ENCODE peak calls at places on chromosomes 12 and 14, in seven cellular contexts. G, X, W, B, Y, N and H are unnamed samples.

GRCh38 chr14:89327771-89328212 is 89.2 kb downstream of the FOXN3 start:
- DNase-seq in Y (no peak), N (no peak), W (peak; percentile 71), G (no peak), B (no peak), X (no peak), H (peak; percentile 9)

GRCh38 chr14:22547309-22547947 is 41.6 kb downstream of the DAD1 start:
- DNase-seq in N (no peak), W (no peak), Y (no peak), G (no peak), B (no peak), X (no peak), H (no peak)

GRCh38 chr14:77094672-77095284 is 3.3 kb upstream of the CIPC start:
- DNase-seq in W (peak; percentile 78), Y (peak; percentile 57), X (peak; percentile 83), B (no peak), N (peak; percentile 90), G (no peak), H (peak; percentile 85)

GRCh38 chr12:79424109-79424721 is 266.5 kb downstream of the PAWR start:
- DNase-seq in W (peak; percentile 95), B (no peak), Y (peak; percentile 71), N (no peak), G (no peak), X (no peak), H (peak; percentile 89)

GRCh38 chr12:29599397-29599796 is 101.9 kb upstream of the OVCH1 start:
- DNase-seq in G (no peak), Y (no peak), X (no peak), B (no peak), W (peak; percentile 44), N (no peak), H (no peak)

GRCh38 chr12:64625243-64626077 is 15.2 kb downstream of the RASSF3 start:
- DNase-seq in X (peak; percentile 47), N (peak; percentile 81), G (no peak), B (peak; percentile 78), W (peak; percentile 94), Y (peak; percentile 76), H (peak; percentile 91)

GRCh38 chr12:79690156-79690605 is 583 bp downstream of the PAWR start:
- DNase-seq in X (peak; percentile 41), Y (no peak), G (peak; percentile 91), W (peak; percentile 20), N (peak; percentile 66), B (no peak), H (peak; percentile 34)

GRCh38 chr12:48982397-48983080 is 4.4 kb downstream of the WNT1 start:
- DNase-seq in N (no peak), Y (no peak), W (no peak), G (no peak), B (no peak), X (no peak), H (no peak)

GRCh38 chr12:50050410-50051280 is 6.8 kb upstream of the ASIC1 start:
- DNase-seq in X (peak; percentile 69), N (no peak), B (no peak), W (peak; percentile 47), Y (no peak), G (no peak), H (peak; percentile 48)

GRCh38 chr12:30850684-30851083 is 75.9 kb upstream of the TSPAN11 start:
- DNase-seq in W (no peak), X (no peak), B (no peak), G (no peak), N (no peak), Y (no peak), H (no peak)

GRCh38 chr12:45348986-45349385 is 133.1 kb downstream of the ANO6 start:
- DNase-seq in N (no peak), B (no peak), Y (no peak), X (no peak), G (no peak), W (no peak), H (no peak)

GRCh38 chr12:52523825-52524224 is 3.6 kb upstream of the KRT5 start:
- DNase-seq in Y (no peak), W (no peak), B (no peak), X (no peak), G (no peak), N (no peak), H (peak; percentile 80)

GRCh38 chr12:52524898-52525591 is 4.9 kb upstream of the KRT5 start:
- DNase-seq in W (no peak), B (no peak), X (no peak), N (peak; percentile 59), Y (no peak), G (no peak), H (peak; percentile 85)

GRCh38 chr12:52525661-52526499 is 5.7 kb upstream of the KRT5 start:
- DNase-seq in G (no peak), N (no peak), B (no peak), Y (no peak), X (no peak), W (no peak), H (no peak)

GRCh38 chr12:52522346-52523011 is 2.3 kb upstream of the KRT5 start:
- DNase-seq in B (no peak), W (no peak), X (no peak), N (no peak), G (peak; percentile 81), Y (no peak), H (peak; percentile 98)

DNA sequence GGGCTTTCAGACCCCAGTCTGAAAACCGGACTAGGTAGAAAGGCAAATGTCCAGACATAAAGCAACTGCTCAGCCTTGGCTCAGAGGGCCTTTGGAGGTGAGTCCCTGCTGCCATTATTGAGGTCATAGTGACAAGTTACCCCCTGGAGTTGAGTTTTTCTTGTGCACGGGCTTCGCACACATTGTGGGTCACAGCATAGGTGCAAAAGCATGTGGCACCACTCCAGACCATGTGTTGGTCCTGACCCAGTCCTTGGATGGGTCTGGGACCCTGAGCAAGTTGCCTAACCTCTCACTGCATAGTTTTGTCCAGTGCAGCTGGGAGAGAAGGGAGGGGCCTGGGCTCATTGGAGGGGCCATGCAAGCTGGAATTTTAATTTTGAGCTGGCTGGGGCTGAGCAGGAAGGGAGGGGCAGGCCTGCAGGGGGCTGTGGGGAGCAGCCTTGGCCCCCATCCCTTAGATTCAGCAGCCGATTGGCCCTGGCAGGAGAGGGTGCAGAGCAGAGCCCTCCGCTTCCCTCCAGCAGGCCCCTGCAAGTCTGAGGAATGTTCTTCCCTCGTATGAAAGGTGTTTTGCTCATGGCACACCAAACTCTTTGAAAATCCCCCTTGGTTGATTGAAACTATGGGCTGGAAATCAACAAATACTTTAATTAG is 4.2 kb upstream of the KRT5 start:
- DNase-seq in Y (no peak), G (no peak), N (no peak), B (no peak), X (no peak), W (no peak), H (peak; percentile 86)
- TF ChIP-seq CTCF in Y (no peak), G (no peak), N (no peak), B (no peak), X (no peak), W (no peak), H (no peak)

GRCh38 chr14:54146601-54147000 is 190.0 kb upstream of the BMP4 start:
- DNase-seq in Y (no peak), N (no peak), B (no peak), G (no peak), W (no peak), X (no peak), H (no peak)
- H3K4me3 ChIP-seq in Y (no peak overlapping the region), N (no peak overlapping the region), B (no peak overlapping the region), G (no peak overlapping the region), W (no peak overlapping the region), X (no peak overlapping the region), H (no peak overlapping the region)

DNA sequence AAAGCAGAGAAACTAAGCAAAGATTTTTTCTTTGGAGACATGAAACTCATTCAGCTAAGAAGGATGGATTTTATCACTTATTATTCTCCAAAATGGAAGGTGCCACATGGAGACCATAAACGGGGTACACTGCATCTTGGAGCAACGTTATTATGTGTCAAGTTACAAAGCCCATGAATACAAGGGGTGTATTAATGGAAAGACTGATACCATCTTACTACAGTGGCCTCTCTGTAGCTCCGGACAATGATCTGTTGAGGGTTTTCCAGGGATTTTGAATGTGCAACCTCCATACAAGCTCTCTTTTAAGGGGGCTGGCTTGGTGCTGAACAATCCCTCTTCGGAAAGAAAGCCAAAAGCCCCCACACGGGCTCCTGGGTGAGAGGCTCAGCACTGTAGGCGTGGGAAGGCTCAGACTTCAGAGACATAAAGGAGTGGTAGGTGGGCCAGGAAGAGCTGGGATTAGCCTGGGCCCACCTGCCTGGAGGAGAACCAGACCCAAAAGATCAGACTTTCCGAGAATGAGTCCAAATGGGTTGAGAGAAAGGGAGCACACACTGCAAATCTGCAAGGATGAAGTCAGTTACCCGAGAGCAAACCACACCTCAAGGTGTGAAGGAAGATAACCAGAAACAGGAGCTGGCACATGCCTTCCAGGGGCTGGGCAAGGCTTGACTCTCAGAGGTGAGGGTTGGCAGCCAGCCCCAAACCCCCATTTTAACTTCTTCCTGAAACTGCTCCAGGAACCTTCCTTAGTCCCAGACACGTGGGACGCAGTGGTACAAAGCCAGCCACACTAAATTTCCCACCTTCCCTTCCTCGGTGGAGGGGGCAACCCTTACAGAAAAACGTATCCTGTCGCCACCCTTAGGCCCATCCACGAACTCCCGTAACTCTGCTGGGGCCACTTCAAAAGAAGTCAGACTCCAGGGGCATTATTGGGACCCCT is 1.5 kb downstream of the VPS37B start:
- DNase-seq in B (no peak), X (peak; percentile 89), W (no peak), N (no peak), Y (no peak), G (no peak), H (peak; percentile 78)
- TF ChIP-seq CTCF in B (no peak), X (no peak), W (no peak), N (no peak), Y (no peak), G (no peak), H (peak; percentile 22)

GRCh38 chr14:103220982-103221641 is 97.9 kb downstream of the TNFAIP2 start:
- DNase-seq in W (no peak), X (no peak), N (no peak), B (no peak), Y (no peak), G (no peak), H (no peak)

GRCh38 chr14:103216857-103217256 is 93.6 kb downstream of the TNFAIP2 start:
- DNase-seq in B (no peak), W (no peak), Y (no peak), G (no peak), N (no peak), X (no peak), H (no peak)

GRCh38 chr14:103221781-103222358 is 98.6 kb downstream of the TNFAIP2 start:
- DNase-seq in Y (no peak), N (no peak), X (no peak), W (no peak), G (no peak), B (no peak), H (no peak)

GRCh38 chr14:103217538-103217937 is 94.3 kb downstream of the TNFAIP2 start:
- DNase-seq in G (no peak), Y (no peak), N (no peak), W (no peak), B (no peak), X (no peak), H (no peak)

GRCh38 chr14:103220134-103220981 is 97.1 kb downstream of the TNFAIP2 start:
- DNase-seq in W (no peak), X (no peak), Y (no peak), G (no peak), B (no peak), N (no peak), H (no peak)
- H3K4me3 ChIP-seq in W (no peak overlapping the region), X (peak overlapping the region; percentile 47), Y (no peak overlapping the region), G (peak overlapping the region; percentile 13), B (no peak overlapping the region), N (no peak overlapping the region), H (no peak overlapping the region)